ENCODE peak calls at places on chromosomes 3 and 15, in seven cellular contexts. R is CD14-positive monocyte, B is breast epithelium, Y is AG09309, P is colonic mucosa, A is HCT116, E is HL-60. T is an unnamed sample.
A peak's percentile ranks its signal among the peaks of the same experiment; 100 is the strongest.

GRCh38 chr3:125436921-125437320 is 61.8 kb upstream of the ZNF148 start:
- DNase-seq in B (no peak), R (no peak), A (no peak), Y (no peak), P (no peak), E (no peak), T (no peak)

GRCh38 chr3:123419850-123420292 is 29.0 kb downstream of the ADCY5 start:
- DNase-seq in P (no peak), E (no peak), B (no peak), Y (no peak), R (no peak), A (no peak), T (no peak)

GRCh38 chr3:184832903-184833302 is 20.9 kb downstream of the VPS8 start:
- DNase-seq in Y (no peak), R (no peak), A (no peak), B (no peak), P (no peak), E (no peak), T (no peak)

GRCh38 chr15:33440911-33441310 is 130.1 kb downstream of the RYR3 start:
- DNase-seq in Y (no peak), R (no peak), A (no peak), B (no peak), E (peak; percentile 15), P (no peak), T (no peak)

GRCh38 chr3:110454066-110454465 is 617.5 kb upstream of the NECTIN3 start:
- DNase-seq in E (no peak), B (no peak), P (no peak), Y (no peak), A (no peak), R (no peak), T (no peak)

GRCh38 chr15:96124436-96124835 is 206.1 kb upstream of the NR2F2 start:
- DNase-seq in E (no peak), A (no peak), B (no peak), Y (no peak), P (no peak), R (no peak), T (no peak)

GRCh38 chr15:99167640-99168039 is 62.8 kb downstream of the SYNM start:
- DNase-seq in Y (no peak), B (peak; percentile 62), E (no peak), R (no peak), A (no peak), P (no peak), T (no peak)

GRCh38 chr3:15268033-15268631 is 62.1 kb downstream of the CAPN7 start:
- DNase-seq in R (peak; percentile 90), B (peak; percentile 82), Y (peak; percentile 39), E (peak; percentile 85), P (peak; percentile 85), A (peak; percentile 65), T (peak; percentile 70)

GRCh38 chr15:23483821-23484299 is 36.8 kb upstream of the GOLGA6L2 start:
- DNase-seq in R (no peak), B (no peak), Y (no peak), E (no peak), P (no peak), A (no peak), T (no peak)

GRCh38 chr3:16606398-16606797 is 1.2 kb upstream of the DAZL start:
- DNase-seq in A (no peak), E (no peak), Y (no peak), B (no peak), R (no peak), P (no peak), T (no peak)

GRCh38 chr3:176075491-176075890 is 1121.8 kb downstream of the TBL1XR1 start:
- DNase-seq in A (no peak), E (no peak), B (no peak), P (no peak), R (no peak), Y (no peak), T (no peak)

GRCh38 chr15:81820236-81820635 is 225.6 kb downstream of the MEX3B start:
- DNase-seq in Y (no peak), B (no peak), P (no peak), E (no peak), R (no peak), A (no peak), T (no peak)

GRCh38 chr15:39814487-39814886 is 31.8 kb upstream of the FSIP1 start:
- DNase-seq in B (no peak), A (no peak), R (no peak), E (no peak), P (no peak), Y (no peak), T (no peak)

GRCh38 chr3:2869905-2870304 is 240.3 kb downstream of the IL5RA start:
- DNase-seq in E (no peak), R (no peak), A (no peak), P (no peak), B (no peak), Y (no peak), T (no peak)

GRCh38 chr3:136664771-136665170 is 87.4 kb downstream of the STAG1 start:
- DNase-seq in Y (no peak), P (no peak), B (no peak), A (no peak), R (no peak), E (no peak), T (no peak)

GRCh38 chr3:136657526-136657925 is 94.7 kb downstream of the STAG1 start:
- DNase-seq in B (no peak), P (no peak), Y (no peak), R (no peak), A (no peak), E (no peak), T (no peak)

GRCh38 chr3:136653628-136654027 is 98.5 kb downstream of the STAG1 start:
- DNase-seq in P (no peak), B (no peak), Y (no peak), R (no peak), A (no peak), E (no peak), T (no peak)

GRCh38 chr3:136659253-136659652 is 92.9 kb downstream of the STAG1 start:
- DNase-seq in R (no peak), B (no peak), E (no peak), A (no peak), Y (peak; percentile 47), P (no peak), T (no peak)
- TF ChIP-seq CTCF in R (no peak), B (no peak), E (no peak), A (no peak), Y (no peak), P (no peak), T (no peak)

GRCh38 chr15:74170845-74171578 is 2.5 kb upstream of the ISLR start:
- DNase-seq in Y (no peak), P (no peak), A (no peak), B (no peak), R (no peak), E (no peak), T (no peak)

GRCh38 chr15:74174216-74174965 is 881 bp downstream of the ISLR start:
- DNase-seq in Y (no peak), R (no peak), A (no peak), E (no peak), B (peak; percentile 35), P (no peak), T (no peak)

GRCh38 chr15:74171965-74172541 is 1.5 kb upstream of the ISLR start:
- DNase-seq in B (no peak), P (no peak), A (no peak), R (no peak), E (no peak), Y (no peak), T (no peak)

GRCh38 chr15:74173545-74174215 is at the start of gene ISLR:
- DNase-seq in E (no peak), P (no peak), R (no peak), Y (peak; percentile 51), A (no peak), B (peak; percentile 46), T (no peak)

DNA sequence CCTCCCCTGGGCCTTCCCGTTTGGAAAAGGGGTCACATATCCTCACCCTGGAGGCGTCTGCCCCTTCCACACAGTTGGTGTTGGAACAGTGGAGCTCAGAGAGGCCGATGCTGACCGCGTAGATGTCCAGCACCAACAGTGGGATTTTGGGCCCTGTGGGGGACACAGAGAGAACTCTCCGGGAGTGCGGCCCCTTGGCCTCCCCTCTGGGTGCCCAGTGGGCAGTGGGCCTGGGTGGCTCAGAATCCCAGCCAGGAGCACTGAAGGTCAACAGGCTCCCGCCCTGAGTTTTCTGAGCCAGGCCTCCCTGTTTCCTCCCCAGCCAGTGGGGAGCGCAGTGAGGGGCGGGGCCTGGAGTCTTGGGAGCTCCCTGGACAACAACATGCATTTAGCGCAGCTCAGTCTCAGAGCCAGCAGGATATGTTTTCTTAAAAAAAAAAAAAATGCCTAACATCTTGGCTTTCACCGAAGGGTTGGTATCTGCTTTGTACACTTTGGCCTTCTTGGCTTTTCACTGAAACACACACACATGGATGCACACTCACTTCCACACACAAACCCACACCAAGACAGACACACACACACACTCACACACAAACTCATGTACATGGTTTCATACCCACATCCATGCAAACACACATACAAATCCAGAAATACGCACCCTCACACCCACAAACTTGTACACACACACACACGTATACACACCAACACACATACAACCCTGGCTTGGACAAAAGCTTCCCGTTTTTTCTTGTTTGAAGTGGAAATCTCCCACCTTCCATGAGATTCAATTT is 562 bp upstream of the ISLR start:
- DNase-seq in E (no peak), P (peak; percentile 41), A (no peak), Y (no peak), B (peak; percentile 67), R (no peak), T (no peak)
- TF ChIP-seq CTCF in E (no peak), P (no peak), A (no peak), Y (no peak), B (no peak), R (no peak), T (no peak)

DNA sequence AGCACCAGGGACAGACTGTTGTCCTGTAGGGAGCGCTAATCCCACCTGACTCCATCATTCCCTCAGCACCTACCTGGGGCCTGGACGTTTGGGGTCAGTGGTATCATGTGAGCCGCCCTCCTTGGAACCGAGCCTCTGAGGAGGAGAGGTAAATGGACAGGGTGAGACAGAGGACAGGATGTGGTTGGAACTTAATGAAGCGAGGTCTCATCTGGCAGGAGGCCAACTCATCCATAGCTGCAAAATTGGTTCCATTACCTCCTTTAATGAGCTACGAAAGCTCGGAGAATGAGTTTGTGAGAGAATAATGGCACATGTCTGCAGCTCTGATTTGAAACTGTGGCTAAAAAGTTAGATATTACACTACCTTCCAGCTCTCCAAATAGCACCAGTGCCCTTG is 14.0 kb downstream of the MAPKAPK3 start:
- DNase-seq in R (no peak), A (no peak), P (no peak), Y (no peak), B (no peak), E (no peak), T (no peak)
- TF ChIP-seq CTCF in R (no peak), A (no peak), P (no peak), Y (no peak), B (no peak), E (no peak), T (no peak)

DNA sequence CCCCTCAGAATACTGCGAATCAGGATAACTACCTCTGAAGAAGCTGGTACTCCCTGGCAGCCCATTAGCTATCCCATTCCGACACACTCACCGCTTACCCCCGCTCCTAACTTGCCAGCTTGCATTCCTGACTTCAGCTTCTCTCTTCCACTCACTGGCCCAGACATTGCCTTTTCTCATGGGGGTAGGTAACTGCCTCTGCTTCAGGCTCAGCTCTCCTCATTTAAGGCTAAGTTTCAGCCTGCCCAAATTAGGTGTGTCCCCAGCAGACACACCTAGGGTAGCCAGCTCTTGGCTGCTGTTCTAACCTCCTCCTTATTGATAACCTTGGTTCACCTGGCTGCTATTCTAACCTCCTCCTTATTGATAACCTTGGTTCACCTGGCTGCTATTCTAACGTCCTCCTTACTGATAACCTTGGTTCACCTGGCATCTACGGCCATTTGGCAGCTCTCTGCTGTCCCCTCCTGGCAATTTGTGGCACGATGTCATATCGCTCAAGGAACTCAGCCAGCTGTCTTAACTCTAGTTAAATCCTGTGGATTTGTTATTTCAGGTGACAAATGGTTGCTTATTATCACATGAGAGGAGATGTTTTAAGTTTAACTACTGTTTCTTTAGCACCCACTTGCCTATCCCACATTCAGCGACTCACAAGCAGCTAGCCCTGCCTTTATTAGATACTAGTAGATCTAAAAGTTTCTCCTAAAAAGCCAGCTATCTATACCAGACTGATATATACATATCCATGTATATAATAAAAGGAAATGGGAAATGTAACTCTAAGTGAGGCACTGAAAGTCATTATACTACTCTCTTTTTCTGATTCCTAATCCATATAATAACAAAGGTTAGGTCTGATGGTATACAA is 106.5 kb upstream of the ACP3 start:
- DNase-seq in A (peak; percentile 39), P (peak; percentile 60), Y (no peak), B (no peak), E (peak; percentile 29), R (no peak), T (no peak)
- TF ChIP-seq CTCF in A (peak; percentile 60), P (peak; percentile 59), Y (peak; percentile 42), B (no peak), E (peak; percentile 74), R (peak; percentile 18), T (no peak)